ENCODE peak calls at places on chromosomes 13 and 19, in four cellular contexts. M, I, Z and A are unnamed samples.

GRCh38 chr13:37716395-37716794 is 117.8 kb upstream of the POSTN start:
- DNase-seq in I (no peak), Z (no peak), M (no peak), A (no peak)

GRCh38 chr13:97976551-97977375 is 23.3 kb downstream of the IPO5 start:
- DNase-seq in Z (peak), I (peak), M (no peak), A (no peak)

GRCh38 chr19:50519006-50519575 is 5.4 kb upstream of the ASPDH start:
- DNase-seq in M (no peak), I (no peak), Z (no peak), A (no peak)

GRCh38 chr13:32669030-32669646 is 82.9 kb downstream of the PDS5B start:
- DNase-seq in I (no peak), Z (peak), M (no peak), A (no peak)

GRCh38 chr19:662207-662961 is 630 bp downstream of the RNF126 start:
- DNase-seq in M (peak), I (peak), Z (peak), A (peak)

GRCh38 chr13:37869756-37870488 is at the start of gene TRPC4:
- DNase-seq in I (no peak), M (no peak), Z (no peak), A (no peak)

GRCh38 chr13:22596157-22596863 is 584.5 kb upstream of the SGCG start:
- DNase-seq in Z (no peak), M (no peak), I (no peak), A (no peak)

GRCh38 chr19:16274466-16274865 is 50.2 kb upstream of the KLF2 start:
- DNase-seq in I (no peak), M (no peak), Z (no peak), A (no peak)

GRCh38 chr19:46546194-46546896 is 50.7 kb upstream of the PNMA8B start:
- DNase-seq in M (no peak), Z (peak), I (no peak), A (peak)

GRCh38 chr19:55581145-55581827 is 638 bp upstream of the ZNF579 start:
- DNase-seq in Z (peak), I (no peak), M (no peak), A (no peak)

GRCh38 chr19:11230621-11231386 is 8.6 kb upstream of the ANGPTL8 start:
- DNase-seq in Z (no peak), M (no peak), I (no peak), A (no peak)